ENCODE peak calls at places on chromosome 18, in five cellular contexts. D is PC-3, S is psoas muscle, R is cardiac muscle cell, U is left ventricle myocardium inferior. Q is an unnamed sample.

GRCh38 chr18:38010971-38011370 is 445.4 kb upstream of the CELF4 start:
- DNase-seq in U (no peak), S (no peak), R (no peak), D (no peak), Q (no peak)

GRCh38 chr18:73218293-73218692 is 350.5 kb upstream of the NETO1 start:
- DNase-seq in U (no peak), R (no peak), D (no peak), S (no peak), Q (no peak)

GRCh38 chr18:74142251-74142650 is 5.4 kb downstream of the FBXO15 start:
- DNase-seq in S (no peak), D (no peak), R (no peak), U (no peak), Q (no peak)

GRCh38 chr18:3042337-3042736 is 29.4 kb upstream of the LPIN2 start:
- DNase-seq in D (no peak), S (no peak), U (no peak), R (no peak), Q (no peak)

GRCh38 chr18:72427721-72428120 is 116.4 kb downstream of the CBLN2 start:
- DNase-seq in U (no peak), D (no peak), S (no peak), R (no peak), Q (no peak)

GRCh38 chr18:23377669-23378469 is 75.2 kb upstream of the RIOK3 start:
- DNase-seq in S (no peak), D (peak; percentile 89), U (no peak), R (peak; percentile 85), Q (no peak)

GRCh38 chr18:47184419-47185050 is 8.4 kb upstream of the IER3IP1 start:
- DNase-seq in S (no peak), D (no peak), U (no peak), R (peak; percentile 58), Q (no peak)

GRCh38 chr18:61435064-61435652 is 101.9 kb downstream of the CDH20 start:
- DNase-seq in S (no peak), R (peak; percentile 21), D (peak; percentile 36), U (no peak), Q (no peak)

GRCh38 chr18:61546598-61546997 is 213.4 kb downstream of the CDH20 start:
- DNase-seq in U (no peak), S (no peak), R (peak; percentile 63), D (peak; percentile 68), Q (no peak)

GRCh38 chr18:64974378-64975125 is 776.3 kb upstream of the CDH7 start:
- DNase-seq in S (no peak), U (no peak), D (no peak), R (no peak), Q (no peak)

GRCh38 chr18:52409732-52410131 is 69.7 kb downstream of the DCC start:
- DNase-seq in U (no peak), S (no peak), R (no peak), D (peak; percentile 19), Q (no peak)

GRCh38 chr18:2223859-2224258 is 347.4 kb downstream of the METTL4 start:
- DNase-seq in D (peak; percentile 70), S (no peak), U (no peak), R (peak; percentile 75), Q (no peak)

GRCh38 chr18:8998481-8999217 is 103.8 kb upstream of the NDUFV2 start:
- DNase-seq in D (no peak), R (peak; percentile 52), U (no peak), S (no peak), Q (no peak)

GRCh38 chr18:74281639-74282358 is 10.0 kb downstream of the CYB5A start:
- DNase-seq in U (no peak), D (no peak), S (peak; percentile 30), R (peak; percentile 67), Q (no peak)

GRCh38 chr18:57430166-57430958 is 4.8 kb upstream of the ONECUT2 start:
- DNase-seq in U (no peak), R (no peak), D (no peak), S (no peak), Q (no peak)
- H3K4me3 ChIP-seq in U (no peak overlapping the region), R (no peak overlapping the region), D (no peak overlapping the region), S (peak overlapping the region; percentile 10), Q (no peak overlapping the region)

DNA sequence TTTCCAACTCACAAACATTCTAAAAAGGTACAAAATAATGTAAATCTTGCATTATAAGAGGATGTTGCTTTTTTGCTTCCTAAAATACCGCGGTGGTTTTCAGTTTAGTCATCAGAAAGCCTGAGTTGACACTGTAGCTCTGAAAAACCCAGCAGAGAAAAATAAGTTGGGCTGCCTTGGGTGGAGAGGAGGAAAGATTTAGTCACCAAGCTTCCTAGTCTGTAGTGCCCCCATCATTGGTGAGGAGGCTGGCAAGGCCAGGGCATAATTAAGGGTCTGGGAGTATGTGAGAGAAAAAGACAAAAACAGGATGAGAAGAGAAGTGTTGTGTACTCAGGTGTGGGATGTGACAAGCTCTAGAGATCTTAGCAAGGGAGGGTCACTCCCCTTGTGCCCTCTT is 5.7 kb downstream of the PTPRM start:
- DNase-seq in D (peak; percentile 43), R (no peak), U (no peak), S (no peak), Q (no peak)
- H3K4me1 ChIP-seq in D (peaks cover 64% of the 10 kb centered on the region), R (peaks cover 16% of the 10 kb centered on the region), U (peaks cover 100% of the 10 kb centered on the region), S (peaks cover 56% of the 10 kb centered on the region), Q (peaks cover 18% of the 10 kb centered on the region)

GRCh38 chr18:63297678-63298392 is 21.7 kb downstream of the BCL2 start:
- DNase-seq in R (no peak), U (no peak), S (no peak), D (no peak), Q (no peak)

GRCh38 chr18:63291278-63291677 is 28.3 kb downstream of the BCL2 start:
- DNase-seq in S (no peak), U (no peak), D (no peak), R (no peak), Q (no peak)

GRCh38 chr18:63290456-63291200 is 28.9 kb downstream of the BCL2 start:
- DNase-seq in R (no peak), S (no peak), D (no peak), U (no peak), Q (no peak)

GRCh38 chr18:63293930-63294329 is 25.6 kb downstream of the BCL2 start:
- DNase-seq in S (no peak), U (no peak), D (no peak), R (no peak), Q (no peak)

DNA sequence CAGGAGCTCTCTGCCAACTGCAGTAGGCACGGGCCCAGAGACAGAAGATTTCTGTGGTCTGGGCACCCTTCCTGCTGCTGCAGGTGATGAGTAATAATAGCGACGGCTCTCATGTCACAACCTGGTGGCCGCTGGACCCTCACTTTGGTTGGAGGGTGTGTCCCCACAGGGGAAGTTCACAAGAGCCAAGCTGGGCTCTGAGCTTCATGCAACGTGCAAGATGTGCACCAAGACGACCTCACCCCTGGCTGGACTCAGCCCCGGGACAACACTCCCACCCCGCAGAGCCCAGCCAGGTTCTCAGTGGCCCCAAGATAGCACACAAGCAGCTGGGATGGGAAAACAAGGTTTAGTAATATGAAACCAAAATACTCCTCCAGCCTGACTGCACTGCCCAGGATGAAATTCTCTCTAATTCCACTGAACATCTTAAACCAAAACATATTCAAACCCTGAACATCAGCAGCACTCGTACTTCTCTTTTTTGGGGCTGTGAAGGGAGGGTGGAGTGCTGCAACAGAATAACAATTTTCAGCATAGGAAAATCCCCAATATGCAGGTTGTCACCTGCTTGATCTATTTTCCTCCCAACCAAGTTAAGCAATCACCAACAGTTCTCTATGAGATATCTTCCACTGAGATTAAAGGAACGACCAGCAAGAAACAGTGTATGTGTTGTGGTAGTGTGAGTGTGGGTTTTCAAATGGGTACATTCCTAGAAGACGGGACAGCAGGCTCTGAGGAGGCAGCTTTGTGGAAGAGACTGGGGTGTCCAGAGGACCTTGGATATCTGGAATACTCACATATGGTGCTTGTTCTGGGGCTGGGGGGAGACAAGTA is 26.5 kb downstream of the BCL2 start:
- DNase-seq in S (peak; percentile 31), U (no peak), D (no peak), R (no peak), Q (peak; percentile 46)
- H3K27ac ChIP-seq in S (peak overlapping the region; percentile 91), U (peak overlapping the region; percentile 7), D (no peak overlapping the region), R (no peak overlapping the region), Q (no peak overlapping the region)

DNA sequence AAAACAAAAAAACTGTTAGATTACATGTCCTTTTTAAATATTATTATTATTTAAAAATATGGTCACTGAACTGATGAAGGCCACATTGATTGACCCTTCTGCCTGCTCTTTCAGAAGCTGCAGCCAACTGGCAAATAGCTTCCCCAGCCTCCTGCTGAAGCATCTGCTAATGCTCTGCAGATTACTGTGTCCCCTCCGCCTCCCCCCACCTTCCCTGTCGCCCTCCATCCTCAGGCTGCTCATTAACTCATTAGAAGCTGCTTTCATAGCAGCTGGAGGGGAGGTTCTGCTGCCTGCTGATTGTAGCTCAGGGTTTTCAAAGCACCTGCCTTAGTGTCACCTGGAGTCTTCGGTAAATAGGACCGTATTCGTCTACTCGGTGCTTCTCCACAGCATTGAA is 24.8 kb upstream of the LMAN1 start:
- DNase-seq in U (no peak), S (no peak), D (no peak), R (no peak), Q (no peak)
- H3K4me3 ChIP-seq in U (no peak overlapping the region), S (no peak overlapping the region), D (no peak overlapping the region), R (no peak overlapping the region), Q (no peak overlapping the region)

GRCh38 chr18:22170421-22171262 is 1.3 kb downstream of the GATA6 start:
- DNase-seq in U (peak; percentile 71), D (peak; percentile 59), S (peak; percentile 49), R (peak; percentile 82), Q (peak; percentile 82)
- H3K4me1 ChIP-seq in U (peaks cover 87% of the 10 kb centered on the region), D (peaks cover 16% of the 10 kb centered on the region), S (peaks cover 10% of the 10 kb centered on the region), R (peaks cover 13% of the 10 kb centered on the region), Q (peaks cover 21% of the 10 kb centered on the region)